ENCODE peak calls at places on chromosomes 4 and X, in eight cellular contexts. C is cardiac muscle cell, S is keratinocyte, K is hepatocyte, P is epithelial cell of esophagus, A is choroid plexus epithelial cell, G is heart left ventricle, F is fibroblast of lung. B is an unnamed sample.

GRCh38 chr4:107922486-107923473 is 8.6 kb upstream of the CYP2U1 start:
- DNase-seq in C (no peak), S (no peak), K (no peak), P (peak; percentile 17), A (no peak), G (no peak), F (no peak), B (no peak)

GRCh38 chr4:6916587-6917444 is 7.2 kb downstream of the TBC1D14 start:
- DNase-seq in C (no peak), S (peak; percentile 26), K (peak; percentile 79), P (peak; percentile 52), A (peak; percentile 62), G (no peak), F (peak; percentile 41), B (no peak)

GRCh38 chr4:67573193-67573592 is 14.7 kb downstream of the STAP1 start:
- DNase-seq in C (no peak), S (no peak), K (no peak), P (peak; percentile 37), A (no peak), G (no peak), F (no peak), B (no peak)

GRCh38 chr4:5399790-5400421 is 308.5 kb downstream of the EVC2 start:
- DNase-seq in C (peak; percentile 65), S (no peak), K (peak; percentile 68), P (peak; percentile 32), A (peak; percentile 64), G (no peak), F (peak; percentile 14), B (peak; percentile 16)

GRCh38 chr4:1043162-1043561 is 31.7 kb downstream of the FGFRL1 start:
- DNase-seq in C (no peak), S (no peak), K (no peak), P (no peak), A (no peak), G (no peak), F (no peak), B (no peak)

GRCh38 chrX:54411732-54412131 is 28.5 kb upstream of the TSR2 start:
- DNase-seq in C (no peak), S (no peak), K (no peak), P (no peak), A (no peak), G (no peak), F (no peak), B (no peak)

GRCh38 chr4:79121223-79121622 is 182.0 kb upstream of the PAQR3 start:
- DNase-seq in C (no peak), S (no peak), K (no peak), P (no peak), A (no peak), G (no peak), F (no peak), B (no peak)

GRCh38 chrX:113400193-113400704 is 559.6 kb upstream of the AMOT start:
- DNase-seq in C (no peak), S (no peak), K (peak; percentile 26), P (peak; percentile 36), A (no peak), G (no peak), F (peak; percentile 58), B (no peak)

GRCh38 chrX:49251325-49251724 is 13.2 kb downstream of the FOXP3 start:
- DNase-seq in C (no peak), S (no peak), K (no peak), P (no peak), A (no peak), G (no peak), F (no peak), B (no peak)

DNA sequence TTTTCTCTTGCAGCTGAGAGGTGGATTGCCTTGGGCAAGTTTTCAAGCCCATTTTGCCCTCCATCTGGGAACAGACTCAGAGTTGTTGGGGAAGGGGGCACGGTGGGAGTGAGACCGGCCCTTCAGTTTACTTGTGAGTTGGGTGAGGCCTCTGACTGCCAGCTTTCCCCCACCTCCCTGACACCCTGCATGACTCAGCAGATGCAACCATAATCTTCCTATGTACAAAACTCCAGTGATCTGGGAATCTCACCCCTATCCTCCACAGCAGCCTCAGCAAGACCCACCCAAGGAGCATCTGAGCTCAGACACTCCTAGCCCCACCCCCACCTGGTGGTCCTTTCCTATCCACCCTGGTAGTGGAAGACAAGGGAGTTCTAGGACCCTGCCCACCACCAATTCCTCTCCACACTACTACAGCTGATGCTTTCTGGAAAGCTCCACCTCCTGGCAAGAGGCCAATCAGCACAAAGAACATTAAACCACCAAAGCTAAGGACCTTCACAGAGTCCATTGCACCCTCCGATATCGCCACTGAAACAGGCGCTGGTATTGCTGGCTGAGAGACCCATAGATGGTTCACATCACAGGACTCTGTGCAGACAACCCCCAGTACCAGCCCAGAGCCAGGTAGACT is 99.4 kb upstream of the STK26 start:
- DNase-seq in C (no peak), S (no peak), K (no peak), P (peak; percentile 9), A (no peak), G (no peak), F (no peak), B (no peak)
- H3K4me3 ChIP-seq in C (no peak overlapping the region), S (no peak overlapping the region), K (no peak overlapping the region), P (no peak overlapping the region), A (no peak overlapping the region), G (no peak overlapping the region), F (no peak overlapping the region), B (no peak overlapping the region)

GRCh38 chr4:17618926-17619325 is 4.5 kb downstream of the MED28 start:
- DNase-seq in C (no peak), S (no peak), K (no peak), P (no peak), A (no peak), G (no peak), F (no peak), B (peak; percentile 88)

GRCh38 chr4:17623451-17624001 is 9.1 kb downstream of the MED28 start:
- DNase-seq in C (no peak), S (no peak), K (no peak), P (no peak), A (no peak), G (no peak), F (peak; percentile 43), B (no peak)

GRCh38 chr4:17616283-17616682 is 1.8 kb downstream of the MED28 start:
- DNase-seq in C (no peak), S (no peak), K (no peak), P (no peak), A (no peak), G (no peak), F (no peak), B (peak; percentile 96)

GRCh38 chr4:17614416-17615299 is at the start of gene MED28:
- DNase-seq in C (peak; percentile 99), S (peak; percentile 66), K (peak; percentile 99), P (peak; percentile 94), A (peak; percentile 98), G (peak; percentile 97), F (peak; percentile 89), B (peak; percentile 92)

GRCh38 chr4:17619416-17620105 is 5.1 kb downstream of the MED28 start:
- DNase-seq in C (no peak), S (no peak), K (no peak), P (peak; percentile 10), A (peak; percentile 77), G (no peak), F (no peak), B (no peak)
- H3K4me3 ChIP-seq in C (no peak overlapping the region), S (no peak overlapping the region), K (no peak overlapping the region), P (no peak overlapping the region), A (no peak overlapping the region), G (no peak overlapping the region), F (no peak overlapping the region), B (peak overlapping the region; percentile 46)

GRCh38 chr4:183399166-183399565 is 45.3 kb upstream of the CDKN2AIP start:
- DNase-seq in C (no peak), S (no peak), K (no peak), P (no peak), A (no peak), G (no peak), F (no peak), B (no peak)

GRCh38 chr4:183396187-183396738 is 48.2 kb upstream of the CDKN2AIP start:
- DNase-seq in C (no peak), S (no peak), K (no peak), P (peak; percentile 52), A (peak; percentile 5), G (no peak), F (no peak), B (no peak)

GRCh38 chr4:183399616-183400015 is 44.8 kb upstream of the CDKN2AIP start:
- DNase-seq in C (no peak), S (no peak), K (no peak), P (no peak), A (no peak), G (no peak), F (no peak), B (no peak)

GRCh38 chr4:183398298-183399129 is 45.9 kb upstream of the CDKN2AIP start:
- DNase-seq in C (peak; percentile 81), S (no peak), K (peak; percentile 88), P (peak; percentile 69), A (peak; percentile 79), G (peak; percentile 78), F (peak; percentile 76), B (peak; percentile 37)

DNA sequence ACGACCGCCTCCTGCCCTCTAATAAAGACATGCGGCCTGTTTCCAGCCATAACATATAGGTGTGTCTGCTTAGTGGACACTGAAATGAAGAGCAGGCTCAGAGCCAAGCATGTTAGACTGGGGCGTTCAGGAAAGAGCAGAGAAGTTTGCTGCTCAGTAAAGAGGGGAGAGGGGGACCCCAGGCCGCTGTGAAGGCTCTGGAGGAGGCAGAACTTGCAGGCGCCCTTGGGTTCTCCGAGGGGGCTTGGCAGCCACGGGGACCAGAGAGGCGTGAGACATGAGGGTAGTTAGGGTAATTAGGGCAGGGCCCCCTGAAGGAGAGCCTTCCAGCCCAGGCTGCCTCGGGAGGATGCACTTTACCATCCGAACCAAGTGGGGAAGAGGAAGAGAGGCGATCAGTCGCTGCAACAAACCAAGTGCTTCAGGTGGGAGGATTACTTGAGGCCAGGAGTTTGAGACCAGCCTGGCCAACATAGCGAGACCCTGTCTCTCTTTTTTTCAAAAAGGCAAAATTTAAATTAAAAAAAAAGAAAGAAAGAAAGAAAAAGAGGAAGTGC is 46.6 kb upstream of the CDKN2AIP start:
- DNase-seq in C (no peak), S (no peak), K (no peak), P (no peak), A (no peak), G (no peak), F (no peak), B (no peak)
- H3K4me3 ChIP-seq in C (no peak overlapping the region), S (peak overlapping the region; percentile 79), K (no peak overlapping the region), P (peak overlapping the region; percentile 55), A (peak overlapping the region; percentile 63), G (peak overlapping the region; percentile 54), F (no peak overlapping the region), B (peak overlapping the region; percentile 49)

DNA sequence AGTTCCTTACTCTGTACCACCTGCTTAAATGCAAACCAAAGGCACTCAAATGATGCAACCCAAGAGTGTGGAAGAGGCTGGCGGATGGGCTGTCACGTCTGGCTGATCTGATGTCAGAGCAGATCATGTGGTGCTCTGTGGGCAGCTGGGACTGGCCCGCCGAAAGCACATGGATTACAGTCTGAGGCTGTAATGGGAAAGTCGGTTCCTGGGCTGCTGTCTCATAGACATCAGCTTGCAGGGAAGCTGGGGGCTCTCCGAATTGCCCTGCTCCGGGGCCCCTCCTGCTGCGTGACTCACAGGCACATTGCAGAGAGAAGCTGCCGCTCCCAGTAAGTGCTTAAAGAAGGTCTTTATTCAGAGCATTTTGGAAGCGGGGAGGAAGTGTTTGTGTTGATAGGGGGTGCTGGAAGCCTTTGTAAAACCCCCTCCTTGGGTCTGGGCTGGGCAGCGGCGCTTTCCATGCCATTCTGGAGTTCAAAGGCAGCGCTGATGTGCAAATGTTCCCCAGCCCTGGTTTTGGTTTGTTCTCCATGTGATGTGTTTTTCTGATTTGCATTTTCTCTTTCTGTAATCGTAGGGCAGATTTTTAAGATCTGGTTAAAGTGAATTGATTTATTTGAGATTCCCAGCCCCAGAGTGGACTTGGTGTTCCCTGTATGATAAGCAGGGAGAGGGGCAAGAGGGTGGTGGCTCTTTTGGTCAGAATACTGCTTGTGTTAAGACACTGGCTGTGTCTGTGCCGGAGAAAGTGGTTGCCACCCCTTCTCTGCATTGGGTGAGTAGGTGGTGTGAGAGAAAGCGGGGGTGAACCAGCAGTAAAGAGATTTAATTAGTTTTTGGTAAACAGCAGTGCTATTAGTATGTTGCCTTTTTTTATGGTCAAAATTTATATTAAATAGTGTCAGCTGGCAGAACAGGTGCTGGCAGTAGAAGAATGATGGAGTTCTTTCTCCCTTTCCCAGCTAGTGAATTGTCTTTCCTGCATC is 181.3 kb downstream of the LARP7 start:
- DNase-seq in C (peak; percentile 77), S (no peak), K (peak; percentile 88), P (peak; percentile 83), A (peak; percentile 94), G (peak; percentile 74), F (peak; percentile 90), B (no peak)
- H3K4me3 ChIP-seq in C (peak overlapping the region; percentile 26), S (peak overlapping the region; percentile 55), K (peak overlapping the region; percentile 23), P (peak overlapping the region; percentile 47), A (peak overlapping the region; percentile 61), G (peak overlapping the region; percentile 50), F (peak overlapping the region; percentile 34), B (no peak overlapping the region)

B was measured in Jurkat, Clone E6-1.